ENCODE peak calls at places on chromosome 21, in ten cellular contexts. F is H54, P is Calu3, O is IMR-90, M is heart right ventricle, E is dermis microvascular lymphatic vessel endothelial cell, X is GM23338, L is T1000, G is fibroblast of lung, J is activated T-cell treated with anti-CD3 and anti-CD28 coated beads for 1 hour. R is an unnamed sample.
A peak's percentile ranks its signal among the peaks of the same experiment; 100 is the strongest.

GRCh38 chr21:25639167-25639921 is at the start of gene JAM2:
- DNase-seq in F (peak; percentile 61), P (no peak), O (peak; percentile 29), M (peak; percentile 59), E (no peak), X (peak; percentile 75), L (peak; percentile 60), G (peak; percentile 39), J (peak; percentile 27), R (peak; percentile 27)

GRCh38 chr21:45513003-45513706 is 29.1 kb downstream of the SLC19A1 start:
- DNase-seq in F (no peak), P (peak; percentile 78), O (no peak), M (no peak), E (no peak), X (no peak), L (no peak), G (no peak), J (no peak), R (no peak)

GRCh38 chr21:38993561-38993960 is 187.8 kb downstream of the ETS2 start:
- DNase-seq in F (peak; percentile 78), P (peak; percentile 65), O (peak; percentile 92), M (peak; percentile 77), E (peak; percentile 50), X (no peak), L (peak; percentile 60), G (peak; percentile 89), J (no peak), R (no peak)

GRCh38 chr21:34688145-34688544 is 19.4 kb downstream of the CLIC6 start:
- DNase-seq in F (no peak), P (no peak), O (no peak), M (peak; percentile 38), E (peak; percentile 7), X (peak; percentile 84), L (peak; percentile 64), G (no peak), J (no peak), R (no peak)

GRCh38 chr21:20996421-20997307 is 1.5 kb upstream of the NCAM2 start:
- DNase-seq in F (peak; percentile 28), P (no peak), O (peak; percentile 16), M (no peak), E (no peak), X (peak; percentile 61), L (no peak), G (peak; percentile 70), J (no peak), R (no peak)

GRCh38 chr21:42466700-42467612 is 29.1 kb downstream of the RSPH1 start:
- DNase-seq in F (peak; percentile 42), P (peak; percentile 25), O (peak; percentile 7), M (no peak), E (no peak), X (peak; percentile 60), L (no peak), G (peak; percentile 52), J (no peak), R (no peak)

GRCh38 chr21:35026617-35027557 is 22.2 kb downstream of the RUNX1 start:
- DNase-seq in F (peak; percentile 27), P (no peak), O (peak; percentile 48), M (peak; percentile 42), E (no peak), X (peak; percentile 83), L (no peak), G (peak; percentile 74), J (peak; percentile 75), R (peak; percentile 82)

GRCh38 chr21:44497641-44498243 is 42.3 kb downstream of the KRTAP10-1 start:
- DNase-seq in F (no peak), P (no peak), O (no peak), M (no peak), E (no peak), X (no peak), L (no peak), G (no peak), J (no peak), R (no peak)

GRCh38 chr21:43703068-43703880 is 15.7 kb upstream of the PDXK start:
- DNase-seq in F (no peak), P (no peak), O (peak; percentile 68), M (peak; percentile 53), E (no peak), X (peak; percentile 67), L (no peak), G (peak; percentile 74), J (no peak), R (peak; percentile 24)

GRCh38 chr21:34670220-34670961 is 1.6 kb downstream of the CLIC6 start:
- DNase-seq in F (no peak), P (peak; percentile 6), O (no peak), M (no peak), E (no peak), X (peak; percentile 70), L (no peak), G (peak; percentile 9), J (no peak), R (no peak)

GRCh38 chr21:35508389-35508888 is 459.3 kb upstream of the RUNX1 start:
- DNase-seq in F (peak; percentile 21), P (peak; percentile 68), O (peak; percentile 65), M (peak; percentile 54), E (no peak), X (peak; percentile 85), L (peak; percentile 25), G (peak; percentile 72), J (no peak), R (no peak)

GRCh38 chr21:44375686-44376320 is 22.4 kb downstream of the TRPM2 start:
- DNase-seq in F (no peak), P (no peak), O (no peak), M (no peak), E (no peak), X (no peak), L (no peak), G (no peak), J (no peak), R (no peak)

GRCh38 chr21:44802396-44803153 is 955 bp upstream of the UBE2G2 start:
- DNase-seq in F (peak; percentile 42), P (no peak), O (no peak), M (no peak), E (no peak), X (peak; percentile 63), L (no peak), G (no peak), J (no peak), R (no peak)

GRCh38 chr21:16324630-16325029 is 594.8 kb downstream of the USP25 start:
- DNase-seq in F (no peak), P (no peak), O (no peak), M (no peak), E (no peak), X (no peak), L (no peak), G (no peak), J (no peak), R (no peak)